ENCODE peak calls at places on chromosomes 2 and 18, in eight cellular contexts. P is endodermal cell, V is ovary, W is cardiac muscle cell, Q is GM23338, U is AG04450, K is cardiac fibroblast, X is transverse colon. F is an unnamed sample.

GRCh38 chr2:231037731-231038482 is 584 bp downstream of the C2orf72 start:
- DNase-seq in P (peak), V (no peak), W (peak), Q (peak), U (no peak), K (no peak), X (peak), F (peak)

GRCh38 chr2:217386041-217386440 is 526.2 kb upstream of the TNP1 start:
- DNase-seq in P (no peak), V (no peak), W (no peak), Q (no peak), U (no peak), K (no peak), X (no peak), F (no peak)

GRCh38 chr2:137508739-137509384 is 455.4 kb upstream of the HNMT start:
- DNase-seq in P (peak), V (no peak), W (no peak), Q (peak), U (no peak), K (no peak), X (no peak), F (no peak)

GRCh38 chr2:62789918-62790317 is 84.4 kb downstream of the EHBP1 start:
- DNase-seq in P (no peak), V (no peak), W (no peak), Q (no peak), U (no peak), K (no peak), X (no peak), F (no peak)

GRCh38 chr2:27303093-27304025 is 4.9 kb downstream of the UCN start:
- DNase-seq in P (peak), V (no peak), W (peak), Q (peak), U (no peak), K (peak), X (peak), F (no peak)

GRCh38 chr2:224122542-224122941 is 83.5 kb upstream of the SERPINE2 start:
- DNase-seq in P (no peak), V (no peak), W (no peak), Q (no peak), U (no peak), K (peak), X (no peak), F (no peak)

GRCh38 chr2:231162036-231162345 is 36.4 kb upstream of the ARMC9 start:
- DNase-seq in P (no peak), V (no peak), W (no peak), Q (no peak), U (peak), K (peak), X (no peak), F (no peak)

GRCh38 chr18:57925706-57926105 is 118.3 kb upstream of the NEDD4L start:
- DNase-seq in P (no peak), V (no peak), W (no peak), Q (no peak), U (peak), K (peak), X (no peak), F (no peak)

GRCh38 chr2:61426267-61426897 is 44.5 kb downstream of the USP34 start:
- DNase-seq in P (peak), V (no peak), W (peak), Q (peak), U (no peak), K (peak), X (peak), F (peak)

GRCh38 chr2:105812180-105813044 is 67.7 kb downstream of the NCK2 start:
- DNase-seq in P (no peak), V (peak), W (peak), Q (no peak), U (peak), K (peak), X (no peak), F (no peak)

GRCh38 chr2:188404341-188405004 is 112.8 kb downstream of the GULP1 start:
- DNase-seq in P (no peak), V (no peak), W (no peak), Q (no peak), U (no peak), K (no peak), X (no peak), F (no peak)

GRCh38 chr2:75268112-75268511 is 68.8 kb upstream of the TACR1 start:
- DNase-seq in P (no peak), V (no peak), W (no peak), Q (no peak), U (no peak), K (peak), X (no peak), F (no peak)

GRCh38 chr2:14288016-14288415 is 344.5 kb upstream of the LRATD1 start:
- DNase-seq in P (no peak), V (no peak), W (no peak), Q (no peak), U (no peak), K (no peak), X (no peak), F (no peak)

GRCh38 chr2:202185816-202186221 is 52.6 kb downstream of the SUMO1 start:
- DNase-seq in P (no peak), V (no peak), W (no peak), Q (no peak), U (no peak), K (peak), X (no peak), F (no peak)

GRCh38 chr2:154697422-154698237 is 865 bp upstream of the KCNJ3 start:
- DNase-seq in P (peak), V (no peak), W (peak), Q (peak), U (no peak), K (no peak), X (peak), F (peak)

GRCh38 chr18:75173125-75173432 is 35.9 kb downstream of the PTGR3 start:
- DNase-seq in P (peak), V (no peak), W (no peak), Q (peak), U (no peak), K (peak), X (no peak), F (no peak)

GRCh38 chr2:99881901-99882591 is 260.3 kb downstream of the AFF3 start:
- DNase-seq in P (no peak), V (no peak), W (peak), Q (peak), U (peak), K (peak), X (no peak), F (no peak)

GRCh38 chr2:226227341-226227740 is 572.3 kb downstream of the IRS1 start:
- DNase-seq in P (no peak), V (no peak), W (no peak), Q (no peak), U (no peak), K (no peak), X (no peak), F (no peak)

GRCh38 chr2:10378189-10378588 is 69.9 kb downstream of the ODC1 start:
- DNase-seq in P (no peak), V (no peak), W (no peak), Q (no peak), U (no peak), K (no peak), X (peak), F (peak)

GRCh38 chr2:180291060-180291459 is 284.0 kb upstream of the CWC22 start:
- DNase-seq in P (no peak), V (no peak), W (no peak), Q (no peak), U (no peak), K (peak), X (no peak), F (no peak)

GRCh38 chr18:8329186-8329771 is 280.0 kb upstream of the RAB12 start:
- DNase-seq in P (no peak), V (no peak), W (peak), Q (no peak), U (peak), K (peak), X (no peak), F (no peak)

DNA sequence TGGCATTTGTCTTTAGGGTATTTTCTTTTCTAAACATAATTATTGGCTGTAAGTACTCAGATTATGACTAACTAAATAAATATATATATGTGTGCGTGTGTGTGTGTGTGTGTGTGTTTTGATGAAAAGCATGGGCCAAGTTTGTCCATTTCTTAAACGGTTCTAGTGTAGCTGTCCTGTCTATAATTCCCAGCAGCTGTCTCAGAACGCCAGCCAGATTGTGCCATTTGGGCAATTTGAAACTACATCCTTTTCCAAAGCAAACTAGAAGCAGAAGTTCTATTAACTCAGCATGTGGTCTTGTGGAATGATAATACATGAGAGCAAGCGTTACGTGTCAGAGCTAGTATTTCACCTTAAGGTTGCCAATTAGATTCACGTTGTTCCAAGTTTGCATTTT is 1.7 kb downstream of the ARHGAP28 start:
- DNase-seq in P (no peak), V (no peak), W (no peak), Q (peak), U (peak), K (peak), X (no peak), F (no peak)
- H3K4me3 ChIP-seq in P (peak), V (no peak), W (peak), Q (no peak), U (peak), K (no peak), X (no peak), F (no peak)

GRCh38 chr2:110946892-110947291 is 173.8 kb upstream of the BCL2L11 start:
- DNase-seq in P (no peak), V (no peak), W (peak), Q (no peak), U (no peak), K (no peak), X (no peak), F (no peak)

GRCh38 chr2:110943070-110943634 is 177.6 kb upstream of the BCL2L11 start:
- DNase-seq in P (no peak), V (no peak), W (no peak), Q (no peak), U (no peak), K (no peak), X (no peak), F (no peak)

DNA sequence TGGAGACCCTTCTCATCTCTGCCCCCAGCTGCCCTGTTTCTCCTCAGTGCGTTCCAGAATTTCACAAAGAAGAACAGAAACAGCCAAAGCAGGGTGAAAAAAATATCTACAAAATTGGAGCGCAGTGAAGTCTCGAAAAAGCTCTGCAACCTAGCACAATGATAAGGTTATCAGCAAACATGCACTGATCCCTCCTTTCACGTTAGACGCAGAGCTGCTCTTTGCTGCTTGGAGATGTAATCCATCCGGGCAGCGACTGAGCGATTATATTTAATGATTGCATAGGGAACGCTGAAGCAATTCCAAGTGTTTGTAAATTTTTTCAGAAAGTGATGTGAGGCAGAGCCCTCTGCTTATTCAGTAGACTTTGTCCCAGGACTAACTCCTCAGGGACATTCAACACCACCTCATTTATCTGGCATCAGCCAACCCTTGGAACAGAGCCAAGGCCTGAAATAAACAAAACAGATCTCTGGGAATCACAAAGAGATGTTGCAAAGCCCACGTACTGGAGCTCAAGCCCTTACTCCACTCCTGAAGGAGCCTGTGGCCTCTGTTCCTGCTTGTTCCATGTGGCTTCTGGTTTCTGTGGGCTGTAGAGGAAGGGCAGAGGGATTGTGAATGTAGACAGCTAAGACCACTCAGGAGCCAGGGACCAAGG is 172.6 kb upstream of the BCL2L11 start:
- DNase-seq in P (no peak), V (no peak), W (peak), Q (no peak), U (no peak), K (peak), X (peak), F (no peak)
- TF ChIP-seq CTCF in P (no peak), V (no peak), W (no peak), Q (no peak), U (no peak), K (no peak), X (no peak), F (no peak)

GRCh38 chr2:240569998-240570530 is 1.8 kb downstream of the RNPEPL1 start:
- DNase-seq in P (no peak), V (peak), W (no peak), Q (no peak), U (no peak), K (no peak), X (peak), F (peak)
- H3K4me3 ChIP-seq in P (no peak), V (no peak), W (no peak), Q (no peak), U (peak), K (no peak), X (no peak), F (no peak)

DNA sequence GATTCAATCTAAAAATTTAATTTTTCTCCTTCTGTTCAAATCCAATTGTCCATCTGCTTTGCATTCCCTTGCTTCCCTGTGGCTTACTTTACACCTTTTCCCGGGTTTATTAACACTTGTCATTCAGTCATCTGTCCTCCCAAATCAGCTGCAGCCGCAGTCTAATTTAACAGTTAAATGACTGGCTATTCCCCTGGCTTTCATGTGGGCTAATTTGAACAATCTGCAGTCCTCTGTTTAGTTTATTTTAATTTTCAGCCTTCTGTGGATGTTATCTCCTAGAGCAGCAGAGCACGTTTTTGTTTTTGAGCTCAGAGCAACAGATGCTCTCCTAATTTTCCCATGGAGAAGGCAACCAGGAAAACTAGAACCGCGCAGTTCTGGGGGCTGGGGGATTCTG is 55.0 kb downstream of the MEP1B start:
- DNase-seq in P (no peak), V (no peak), W (no peak), Q (no peak), U (no peak), K (no peak), X (no peak), F (no peak)
- TF ChIP-seq CTCF in P (no peak), V (no peak), W (no peak), Q (no peak), U (no peak), K (no peak), X (no peak), F (no peak)

GRCh38 chr2:174035981-174036742 is 71.0 kb upstream of the SP3 start:
- DNase-seq in P (no peak), V (no peak), W (no peak), Q (peak), U (no peak), K (peak), X (no peak), F (no peak)

GRCh38 chr2:174038472-174038871 is 73.3 kb upstream of the SP3 start:
- DNase-seq in P (no peak), V (no peak), W (no peak), Q (no peak), U (no peak), K (no peak), X (no peak), F (no peak)

GRCh38 chr2:174036825-174037224 is 71.7 kb upstream of the SP3 start:
- DNase-seq in P (no peak), V (no peak), W (no peak), Q (no peak), U (no peak), K (peak), X (no peak), F (no peak)

GRCh38 chr2:174040417-174040701 is 75.2 kb upstream of the SP3 start:
- DNase-seq in P (no peak), V (no peak), W (no peak), Q (no peak), U (no peak), K (no peak), X (no peak), F (no peak)

DNA sequence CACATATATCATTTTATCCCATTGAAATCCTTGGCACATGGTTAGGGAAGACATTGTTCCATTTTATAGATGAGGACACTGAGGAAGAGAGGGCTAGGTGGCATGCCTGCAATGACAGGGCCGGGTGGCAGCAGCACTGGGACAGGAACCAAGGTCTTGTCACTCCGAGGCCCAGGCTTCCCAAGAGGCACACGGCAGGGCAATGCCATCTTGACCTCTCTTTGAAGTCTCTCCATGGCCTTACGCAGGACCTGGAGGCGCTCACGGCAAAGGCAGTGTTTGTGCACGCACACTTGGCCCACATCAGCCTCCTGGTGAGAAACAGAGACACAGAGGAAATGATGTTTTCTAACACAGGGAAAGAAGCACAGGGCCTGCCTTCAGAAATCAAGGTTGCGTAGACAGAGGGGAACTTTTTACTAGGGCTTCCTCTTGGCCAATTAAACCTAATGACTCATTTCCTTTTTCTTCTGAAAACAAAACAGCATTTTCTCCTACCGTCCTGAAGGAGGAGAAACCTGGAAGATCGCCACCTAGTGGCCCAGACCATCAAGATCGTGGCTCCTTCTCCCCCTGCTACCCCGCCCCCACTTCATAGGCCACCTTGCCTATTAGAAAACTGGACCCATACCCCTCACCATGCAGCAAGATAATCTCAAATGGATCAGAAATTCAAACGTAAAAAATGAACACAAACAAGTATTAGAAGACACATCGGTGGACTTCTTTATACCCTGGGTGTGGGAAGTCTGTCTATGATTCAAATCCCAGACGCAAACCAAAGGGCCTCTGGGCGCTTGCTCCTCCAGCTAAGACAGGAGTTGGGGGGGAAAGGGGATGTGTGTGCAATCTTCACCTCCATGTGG is 74.6 kb upstream of the SP3 start:
- DNase-seq in P (peak), V (peak), W (peak), Q (peak), U (peak), K (peak), X (peak), F (peak)
- H3K4me3 ChIP-seq in P (no peak), V (no peak), W (no peak), Q (no peak), U (no peak), K (no peak), X (no peak), F (no peak)

F was measured in mucosa of descending colon.